ENCODE peak calls at places on chromosome 9, in seven cellular contexts. One of them, this sample, is unnamed.

GRCh38 chr9:123757960-123758359 is 172.0 kb downstream of the DENND1A start:
- DNase-seq in right lobe of liver: peak
- DNase-seq in transverse colon: no peak
- DNase-seq in H1: no peak
- DNase-seq in esophagus muscularis mucosa: no peak
- DNase-seq in IMR-90: no peak
- DNase-seq in HepG2: no peak
- DNase-seq in this sample: no peak

GRCh38 chr9:38682713-38683112 is 37.2 kb downstream of the FAM240B start:
- DNase-seq in HepG2: peak
- DNase-seq in transverse colon: no peak
- DNase-seq in right lobe of liver: no peak
- DNase-seq in esophagus muscularis mucosa: no peak
- DNase-seq in H1: no peak
- DNase-seq in IMR-90: peak
- DNase-seq in this sample: no peak

GRCh38 chr9:71233646-71234045 is 112.2 kb upstream of the TRPM3 start:
- DNase-seq in right lobe of liver: no peak
- DNase-seq in IMR-90: no peak
- DNase-seq in H1: no peak
- DNase-seq in esophagus muscularis mucosa: no peak
- DNase-seq in HepG2: no peak
- DNase-seq in transverse colon: no peak
- DNase-seq in this sample: no peak

GRCh38 chr9:111360881-111361280 is 30.9 kb upstream of the OR2K2 start:
- DNase-seq in right lobe of liver: no peak
- DNase-seq in H1: no peak
- DNase-seq in esophagus muscularis mucosa: no peak
- DNase-seq in HepG2: no peak
- DNase-seq in IMR-90: no peak
- DNase-seq in transverse colon: no peak
- DNase-seq in this sample: no peak

GRCh38 chr9:136088939-136089696 is 6.0 kb downstream of the NACC2 start:
- DNase-seq in H1: no peak
- DNase-seq in right lobe of liver: no peak
- DNase-seq in esophagus muscularis mucosa: no peak
- DNase-seq in transverse colon: no peak
- DNase-seq in IMR-90: no peak
- DNase-seq in HepG2: no peak
- DNase-seq in this sample: no peak

GRCh38 chr9:135783540-135784245 is 81.7 kb downstream of the KCNT1 start:
- DNase-seq in H1: no peak
- DNase-seq in HepG2: no peak
- DNase-seq in right lobe of liver: no peak
- DNase-seq in esophagus muscularis mucosa: no peak
- DNase-seq in transverse colon: no peak
- DNase-seq in IMR-90: no peak
- DNase-seq in this sample: no peak

GRCh38 chr9:137390553-137391410 is 32.2 kb downstream of the EXD3 start:
- DNase-seq in transverse colon: peak
- DNase-seq in esophagus muscularis mucosa: no peak
- DNase-seq in right lobe of liver: no peak
- DNase-seq in H1: no peak
- DNase-seq in IMR-90: no peak
- DNase-seq in HepG2: no peak
- DNase-seq in this sample: no peak

GRCh38 chr9:88678431-88678830 is 143.5 kb downstream of the NXNL2 start:
- DNase-seq in right lobe of liver: no peak
- DNase-seq in IMR-90: no peak
- DNase-seq in esophagus muscularis mucosa: peak
- DNase-seq in H1: no peak
- DNase-seq in transverse colon: no peak
- DNase-seq in HepG2: no peak
- DNase-seq in this sample: no peak

GRCh38 chr9:114684036-114684435 is 2.0 kb upstream of the TEX48 start:
- DNase-seq in transverse colon: no peak
- DNase-seq in right lobe of liver: no peak
- DNase-seq in esophagus muscularis mucosa: no peak
- DNase-seq in HepG2: no peak
- DNase-seq in H1: no peak
- DNase-seq in IMR-90: no peak
- DNase-seq in this sample: no peak

GRCh38 chr9:128689293-128689770 is 310 bp downstream of the SET start:
- DNase-seq in transverse colon: no peak
- DNase-seq in right lobe of liver: peak
- DNase-seq in HepG2: no peak
- DNase-seq in esophagus muscularis mucosa: no peak
- DNase-seq in H1: no peak
- DNase-seq in IMR-90: no peak
- DNase-seq in this sample: peak

GRCh38 chr9:115262477-115262876 is 144.5 kb upstream of the TNC start:
- DNase-seq in IMR-90: peak
- DNase-seq in esophagus muscularis mucosa: no peak
- DNase-seq in H1: no peak
- DNase-seq in HepG2: peak
- DNase-seq in right lobe of liver: peak
- DNase-seq in transverse colon: peak
- DNase-seq in this sample: peak

GRCh38 chr9:112203536-112203935 is 28.4 kb upstream of the SUSD1 start:
- DNase-seq in HepG2: no peak
- DNase-seq in esophagus muscularis mucosa: no peak
- DNase-seq in right lobe of liver: no peak
- DNase-seq in IMR-90: peak
- DNase-seq in transverse colon: no peak
- DNase-seq in H1: no peak
- DNase-seq in this sample: no peak

DNA sequence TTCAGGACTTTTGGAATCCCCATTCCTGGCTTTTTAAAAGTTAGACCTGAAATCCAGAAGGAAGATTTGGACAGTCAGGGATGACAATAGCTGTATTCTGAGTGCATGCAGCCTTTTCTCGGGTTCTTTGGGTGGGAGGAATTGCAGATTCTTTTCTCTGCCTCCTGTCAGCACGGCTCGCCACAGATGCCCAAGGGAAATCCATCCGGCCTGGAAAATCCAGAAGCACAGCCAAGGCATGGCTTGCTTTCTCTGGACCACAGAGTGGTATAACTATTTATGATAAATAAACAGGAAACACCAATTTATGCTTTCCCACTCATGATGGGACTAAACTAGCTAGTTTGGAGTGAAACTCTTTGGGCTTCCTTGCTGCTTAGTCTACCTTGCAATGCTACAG is 59.1 kb downstream of the C9orf152 start:
- DNase-seq in esophagus muscularis mucosa: no peak
- DNase-seq in HepG2: no peak
- DNase-seq in IMR-90: no peak
- DNase-seq in H1: no peak
- DNase-seq in right lobe of liver: no peak
- DNase-seq in transverse colon: no peak
- DNase-seq in this sample: no peak
- TF ChIP-seq POLR2A in esophagus muscularis mucosa: no peak
- TF ChIP-seq POLR2A in HepG2: no peak
- TF ChIP-seq POLR2A in IMR-90: no peak
- TF ChIP-seq POLR2A in H1: no peak
- TF ChIP-seq POLR2A in right lobe of liver: no peak
- TF ChIP-seq POLR2A in transverse colon: no peak
- TF ChIP-seq POLR2A in this sample: no peak

DNA sequence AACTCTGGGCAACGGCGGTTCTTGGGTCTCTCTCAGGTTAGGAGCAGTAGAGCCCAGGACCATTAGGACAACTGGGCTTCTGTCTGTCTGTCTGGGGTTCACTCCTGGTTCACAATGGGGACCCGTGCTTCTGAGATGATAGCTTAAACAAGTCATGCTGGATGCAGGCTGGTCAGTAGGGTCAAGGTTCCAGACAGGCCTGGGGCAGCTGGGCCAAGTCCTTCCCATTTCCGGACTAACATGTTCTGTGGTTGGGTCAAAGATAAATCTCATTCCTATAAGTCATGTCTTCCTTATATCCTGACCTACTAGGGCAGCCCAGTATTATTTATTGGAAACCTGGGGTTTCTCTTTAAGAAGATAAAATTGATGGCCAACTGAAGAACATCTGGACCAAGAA is 8.4 kb downstream of the HDHD3 start:
- DNase-seq in transverse colon: no peak
- DNase-seq in H1: no peak
- DNase-seq in HepG2: no peak
- DNase-seq in IMR-90: no peak
- DNase-seq in right lobe of liver: no peak
- DNase-seq in esophagus muscularis mucosa: no peak
- DNase-seq in this sample: no peak
- TF ChIP-seq POLR2A in transverse colon: no peak
- TF ChIP-seq POLR2A in H1: no peak
- TF ChIP-seq POLR2A in HepG2: no peak
- TF ChIP-seq POLR2A in IMR-90: no peak
- TF ChIP-seq POLR2A in right lobe of liver: no peak
- TF ChIP-seq POLR2A in esophagus muscularis mucosa: no peak
- TF ChIP-seq POLR2A in this sample: no peak

GRCh38 chr9:34375901-34376595 is 650 bp downstream of the MYORG start:
- DNase-seq in H1: no peak
- DNase-seq in transverse colon: peak
- DNase-seq in HepG2: peak
- DNase-seq in IMR-90: no peak
- DNase-seq in esophagus muscularis mucosa: peak
- DNase-seq in right lobe of liver: peak
- DNase-seq in this sample: peak

GRCh38 chr9:34378376-34379060 is 1.8 kb upstream of the MYORG start:
- DNase-seq in transverse colon: no peak
- DNase-seq in HepG2: no peak
- DNase-seq in right lobe of liver: no peak
- DNase-seq in IMR-90: no peak
- DNase-seq in H1: no peak
- DNase-seq in esophagus muscularis mucosa: no peak
- DNase-seq in this sample: no peak

GRCh38 chr9:34379334-34380033 is 2.8 kb upstream of the MYORG start:
- DNase-seq in right lobe of liver: peak
- DNase-seq in transverse colon: peak
- DNase-seq in esophagus muscularis mucosa: peak
- DNase-seq in HepG2: peak
- DNase-seq in H1: peak
- DNase-seq in IMR-90: peak
- DNase-seq in this sample: peak

GRCh38 chr9:34376596-34377401 is at the start of gene MYORG:
- DNase-seq in transverse colon: peak
- DNase-seq in esophagus muscularis mucosa: peak
- DNase-seq in right lobe of liver: peak
- DNase-seq in IMR-90: peak
- DNase-seq in H1: peak
- DNase-seq in HepG2: peak
- DNase-seq in this sample: peak

GRCh38 chr9:34377402-34377741 is 674 bp upstream of the MYORG start:
- DNase-seq in HepG2: no peak
- DNase-seq in esophagus muscularis mucosa: no peak
- DNase-seq in transverse colon: peak
- DNase-seq in IMR-90: no peak
- DNase-seq in H1: no peak
- DNase-seq in right lobe of liver: peak
- DNase-seq in this sample: no peak
- TF ChIP-seq POLR2A in HepG2: no peak
- TF ChIP-seq POLR2A in esophagus muscularis mucosa: no peak
- TF ChIP-seq POLR2A in transverse colon: no peak
- TF ChIP-seq POLR2A in IMR-90: no peak
- TF ChIP-seq POLR2A in H1: no peak
- TF ChIP-seq POLR2A in right lobe of liver: no peak
- TF ChIP-seq POLR2A in this sample: no peak

GRCh38 chr9:83967083-83967482 is 12.9 kb downstream of the HNRNPK start:
- DNase-seq in H1: no peak
- DNase-seq in IMR-90: no peak
- DNase-seq in transverse colon: no peak
- DNase-seq in HepG2: no peak
- DNase-seq in esophagus muscularis mucosa: no peak
- DNase-seq in right lobe of liver: no peak
- DNase-seq in this sample: no peak
- TF ChIP-seq POLR2A in H1: peak
- TF ChIP-seq POLR2A in IMR-90: no peak
- TF ChIP-seq POLR2A in transverse colon: no peak
- TF ChIP-seq POLR2A in HepG2: no peak
- TF ChIP-seq POLR2A in esophagus muscularis mucosa: no peak
- TF ChIP-seq POLR2A in right lobe of liver: no peak
- TF ChIP-seq POLR2A in this sample: no peak

DNA sequence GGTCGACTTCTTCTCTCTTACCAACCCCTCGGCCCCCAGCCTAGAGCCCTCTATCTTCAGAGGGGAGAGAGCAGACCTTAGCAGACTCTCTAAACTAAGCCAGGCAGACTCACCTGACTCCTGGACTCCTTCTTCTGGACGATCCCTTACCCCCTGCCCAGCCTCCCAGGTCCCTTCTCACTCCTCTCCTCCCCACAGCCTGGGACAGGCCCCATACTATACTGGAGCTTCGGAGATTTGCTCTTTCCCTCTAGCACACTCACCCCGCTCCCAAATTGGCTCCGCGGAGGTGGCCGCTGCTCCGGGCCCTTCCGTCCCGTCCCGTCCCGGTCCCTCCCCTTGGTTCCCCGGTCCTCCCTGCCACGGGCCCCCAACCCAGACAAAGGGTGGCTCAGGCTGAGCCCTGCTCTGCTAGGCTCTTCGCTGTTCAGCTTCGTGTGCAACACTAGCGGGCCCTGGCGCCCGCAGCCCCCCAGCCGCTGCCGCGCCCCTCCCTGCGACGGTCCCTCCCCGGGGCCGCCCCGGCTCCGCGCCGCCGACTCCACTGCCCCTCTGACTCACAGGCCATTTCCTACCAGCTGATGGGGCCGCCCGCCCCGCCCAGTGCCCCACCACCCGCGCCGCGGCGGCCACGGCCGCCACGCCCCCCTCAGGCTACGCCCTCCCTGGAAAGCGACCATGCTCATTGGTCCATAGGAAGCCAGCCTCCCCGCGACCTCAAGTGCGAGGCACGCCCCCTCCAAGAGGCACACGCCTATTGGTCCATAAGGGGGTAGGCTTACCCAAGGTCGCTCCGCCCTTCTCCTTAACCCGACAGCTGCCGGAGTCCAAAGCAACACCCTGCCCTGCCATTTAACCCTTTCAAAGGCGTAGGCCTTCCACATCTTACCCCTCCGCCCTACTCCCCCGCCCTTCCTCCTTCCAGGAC is 4.4 kb downstream of the ATOSB start:
- DNase-seq in transverse colon: peak
- DNase-seq in HepG2: peak
- DNase-seq in IMR-90: peak
- DNase-seq in H1: peak
- DNase-seq in esophagus muscularis mucosa: peak
- DNase-seq in right lobe of liver: peak
- DNase-seq in this sample: peak
- TF ChIP-seq POLR2A in transverse colon: peak
- TF ChIP-seq POLR2A in HepG2: no peak
- TF ChIP-seq POLR2A in IMR-90: peak
- TF ChIP-seq POLR2A in H1: no peak
- TF ChIP-seq POLR2A in esophagus muscularis mucosa: peak
- TF ChIP-seq POLR2A in right lobe of liver: peak
- TF ChIP-seq POLR2A in this sample: no peak

GRCh38 chr9:32384364-32385134 is at the start of gene ACO1:
- DNase-seq in esophagus muscularis mucosa: peak
- DNase-seq in right lobe of liver: peak
- DNase-seq in transverse colon: peak
- DNase-seq in H1: peak
- DNase-seq in HepG2: peak
- DNase-seq in IMR-90: peak
- DNase-seq in this sample: peak
- TF ChIP-seq POLR2A in esophagus muscularis mucosa: peak
- TF ChIP-seq POLR2A in right lobe of liver: peak
- TF ChIP-seq POLR2A in transverse colon: peak
- TF ChIP-seq POLR2A in H1: no peak
- TF ChIP-seq POLR2A in HepG2: peak
- TF ChIP-seq POLR2A in IMR-90: no peak
- TF ChIP-seq POLR2A in this sample: no peak